ENCODE peak calls at places on chromosome X, in seven cellular contexts. Q is IMR-90, J is A549, M is ovary, N is H1, B is NB4, P is uterus. G is an unnamed sample.

GRCh38 chrX:3638280-3638873 is 75.1 kb downstream of the PRKX start:
- DNase-seq in P (no peak), J (peak), M (peak), Q (peak), N (no peak), B (peak), G (peak)

GRCh38 chrX:76014321-76014720 is 158.5 kb upstream of the PBDC1 start:
- DNase-seq in N (no peak), B (no peak), J (no peak), P (no peak), M (no peak), Q (no peak), G (no peak)

GRCh38 chrX:135484636-135485289 is 35.7 kb upstream of the INTS6L start:
- DNase-seq in P (peak), Q (peak), B (peak), J (peak), N (no peak), M (no peak), G (peak)

GRCh38 chrX:100687128-100687527 is 43.1 kb downstream of the SRPX2 start:
- DNase-seq in M (no peak), B (peak), J (no peak), P (no peak), Q (no peak), N (no peak), G (no peak)

GRCh38 chrX:103791233-103791632 is 14.6 kb downstream of the PLP1 start:
- DNase-seq in P (no peak), M (no peak), Q (peak), N (no peak), B (no peak), J (no peak), G (no peak)

GRCh38 chrX:107721318-107721717 is 54.3 kb downstream of the TSC22D3 start:
- DNase-seq in N (no peak), P (no peak), Q (no peak), B (peak), M (no peak), J (no peak), G (no peak)

GRCh38 chrX:8067754-8068469 is 103.2 kb downstream of the VCX2 start:
- DNase-seq in P (no peak), J (peak), Q (peak), N (no peak), M (no peak), B (no peak), G (no peak)

GRCh38 chrX:13254076-13254785 is 65.6 kb downstream of the ATXN3L start:
- DNase-seq in P (peak), J (peak), M (no peak), B (peak), N (no peak), Q (peak), G (no peak)

GRCh38 chrX:80828232-80828631 is 18.6 kb upstream of the BRWD3 start:
- DNase-seq in Q (no peak), B (no peak), J (no peak), P (no peak), N (no peak), M (no peak), G (no peak)

GRCh38 chrX:105483011-105483410 is 262.5 kb upstream of the TEX13A start:
- DNase-seq in P (no peak), N (no peak), B (no peak), J (no peak), M (no peak), Q (peak), G (no peak)

GRCh38 chrX:74160816-74161215 is 143.2 kb upstream of the ZCCHC13 start:
- DNase-seq in P (no peak), J (no peak), N (no peak), B (no peak), Q (no peak), M (no peak), G (no peak)

GRCh38 chrX:24023972-24024664 is 2.9 kb downstream of the KLHL15 start:
- DNase-seq in N (no peak), B (peak), P (no peak), Q (peak), J (no peak), M (no peak), G (no peak)

GRCh38 chrX:109672239-109672638 is 47.3 kb upstream of the KCNE5 start:
- DNase-seq in J (no peak), P (no peak), B (no peak), Q (no peak), N (no peak), M (no peak), G (no peak)

GRCh38 chrX:11886745-11887144 is 128.7 kb downstream of the MSL3 start:
- DNase-seq in J (peak), Q (peak), N (no peak), P (no peak), B (no peak), M (no peak), G (no peak)

GRCh38 chrX:81114757-81115156 is 87.0 kb downstream of the HMGN5 start:
- DNase-seq in B (no peak), Q (no peak), P (no peak), J (no peak), M (no peak), N (no peak), G (no peak)

GRCh38 chrX:104566921-104567501 is 1.0 kb downstream of the IL1RAPL2 start:
- DNase-seq in P (no peak), M (no peak), N (no peak), J (no peak), B (no peak), Q (no peak), G (no peak)

GRCh38 chrX:13005671-13006473 is 31.0 kb downstream of the TMSB4X start:
- DNase-seq in M (no peak), P (no peak), Q (peak), B (no peak), J (no peak), N (no peak), G (no peak)

GRCh38 chrX:12779534-12779933 is 11.7 kb upstream of the PRPS2 start:
- DNase-seq in Q (no peak), P (no peak), B (no peak), N (no peak), J (peak), M (no peak), G (no peak)

GRCh38 chrX:7159132-7159861 is 11.3 kb upstream of the PUDP start:
- DNase-seq in Q (no peak), B (peak), M (no peak), J (peak), P (no peak), N (no peak), G (no peak)

GRCh38 chrX:1453951-1454785 is 1.5 kb upstream of the ASMTL start:
- DNase-seq in B (peak), N (peak), Q (peak), M (peak), P (peak), J (peak), G (peak)

GRCh38 chrX:2552621-2553297 is 52.0 kb upstream of the DHRSX start:
- DNase-seq in P (no peak), B (peak), N (no peak), J (peak), M (no peak), Q (no peak), G (no peak)

GRCh38 chrX:1466232-1466661 is 13.5 kb upstream of the ASMTL start:
- DNase-seq in J (no peak), B (no peak), M (no peak), Q (no peak), N (no peak), P (no peak), G (no peak)

GRCh38 chrX:8404443-8404842 is 60.2 kb upstream of the VCX3B start:
- DNase-seq in B (no peak), Q (no peak), P (no peak), N (no peak), M (no peak), J (no peak), G (no peak)

GRCh38 chrX:1535241-1536041 is 1.5 kb downstream of the P2RY8 start:
- DNase-seq in P (no peak), Q (no peak), J (no peak), B (peak), M (no peak), N (no peak), G (peak)

GRCh38 chrX:13778916-13779315 is 38.0 kb downstream of the GPM6B start:
- DNase-seq in M (no peak), B (peak), J (no peak), N (no peak), Q (peak), P (no peak), G (no peak)

GRCh38 chrX:132044953-132045352 is 21.9 kb downstream of the STK26 start:
- DNase-seq in N (no peak), B (no peak), J (no peak), P (no peak), M (no peak), Q (no peak), G (no peak)

GRCh38 chrX:101025126-101025525 is 26.8 kb downstream of the TRMT2B start:
- DNase-seq in B (no peak), Q (peak), J (no peak), N (no peak), P (no peak), M (no peak), G (no peak)

GRCh38 chrX:56857042-56857441 is 128.0 kb downstream of the NBDY start:
- DNase-seq in B (no peak), M (no peak), P (no peak), J (no peak), Q (no peak), N (no peak), G (no peak)

GRCh38 chrX:65723706-65724105 is 56.3 kb downstream of the MSN start:
- DNase-seq in J (no peak), Q (peak), N (no peak), P (no peak), B (no peak), M (no peak), G (no peak)

GRCh38 chrX:136999021-136999420 is 34.8 kb downstream of the GPR101 start:
- DNase-seq in J (no peak), P (no peak), M (no peak), Q (no peak), B (no peak), N (no peak), G (no peak)

GRCh38 chrX:661154-661553 is 30.6 kb downstream of the SHOX start:
- DNase-seq in M (no peak), N (no peak), B (no peak), J (no peak), P (no peak), Q (no peak), G (no peak)

GRCh38 chrX:40644175-40644574 is 3.2 kb downstream of the CXorf38 start:
- DNase-seq in M (no peak), B (peak), N (no peak), Q (peak), P (no peak), J (no peak), G (no peak)

GRCh38 chrX:130975947-130976346 is 72.9 kb upstream of the ENOX2 start:
- DNase-seq in B (peak), M (no peak), J (peak), Q (peak), P (no peak), N (no peak), G (no peak)

GRCh38 chrX:55709735-55710134 is 7.8 kb upstream of the RRAGB start:
- DNase-seq in J (peak), M (no peak), Q (no peak), P (no peak), B (peak), N (no peak), G (no peak)

GRCh38 chrX:55715847-55716246 is 1.7 kb upstream of the RRAGB start:
- DNase-seq in B (peak), P (no peak), Q (no peak), N (no peak), M (no peak), J (no peak), G (no peak)

GRCh38 chrX:55713635-55714034 is 3.9 kb upstream of the RRAGB start:
- DNase-seq in P (no peak), J (no peak), B (no peak), M (no peak), N (no peak), Q (no peak), G (no peak)

GRCh38 chrX:55714111-55714510 is 3.4 kb upstream of the RRAGB start:
- DNase-seq in Q (no peak), M (no peak), J (no peak), P (no peak), B (peak), N (no peak), G (no peak)

GRCh38 chrX:55710701-55711100 is 6.8 kb upstream of the RRAGB start:
- DNase-seq in J (peak), M (no peak), N (no peak), Q (no peak), B (no peak), P (peak), G (no peak)
- TF ChIP-seq POLR2A in J (no peak), M (no peak), N (no peak), Q (no peak), B (no peak), P (no peak), G (no peak)

DNA sequence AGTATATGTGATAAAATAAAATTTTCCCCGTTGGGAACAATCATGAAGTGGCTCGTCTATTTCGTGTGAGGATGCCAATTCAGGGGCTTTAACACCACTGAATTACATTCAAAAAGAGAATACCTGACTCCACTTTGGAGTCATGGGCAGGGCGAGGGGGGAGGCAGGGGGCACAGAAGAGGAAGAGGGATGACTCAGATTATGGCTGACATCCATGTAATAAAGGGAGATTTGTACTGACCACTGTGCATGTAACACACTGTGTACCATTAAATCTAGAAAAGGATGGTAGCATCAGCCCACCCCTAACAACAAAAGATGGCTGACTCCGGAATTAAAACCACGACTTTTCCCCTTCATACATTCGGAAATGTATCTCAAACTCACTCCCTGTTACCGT is 1.3 kb downstream of the SLC9A7 start:
- DNase-seq in M (no peak), P (no peak), Q (peak), J (no peak), B (no peak), N (no peak), G (no peak)
- H3K4me3 ChIP-seq in M (no peak), P (no peak), Q (peak), J (peak), B (no peak), N (peak), G (no peak)

GRCh38 chrX:47539860-47540259 is 21.1 kb upstream of the ARAF start:
- DNase-seq in Q (peak), J (no peak), B (no peak), N (no peak), P (no peak), M (no peak), G (no peak)

GRCh38 chrX:47543496-47543895 is 17.5 kb upstream of the ARAF start:
- DNase-seq in M (no peak), P (no peak), N (no peak), B (no peak), J (no peak), Q (no peak), G (no peak)

GRCh38 chrX:47540754-47541538 is 20.1 kb upstream of the ARAF start:
- DNase-seq in J (peak), P (peak), M (peak), N (peak), B (peak), Q (peak), G (peak)
- TF ChIP-seq POLR2A in J (peak), P (peak), M (peak), N (no peak), B (peak), Q (no peak), G (no peak)

DNA sequence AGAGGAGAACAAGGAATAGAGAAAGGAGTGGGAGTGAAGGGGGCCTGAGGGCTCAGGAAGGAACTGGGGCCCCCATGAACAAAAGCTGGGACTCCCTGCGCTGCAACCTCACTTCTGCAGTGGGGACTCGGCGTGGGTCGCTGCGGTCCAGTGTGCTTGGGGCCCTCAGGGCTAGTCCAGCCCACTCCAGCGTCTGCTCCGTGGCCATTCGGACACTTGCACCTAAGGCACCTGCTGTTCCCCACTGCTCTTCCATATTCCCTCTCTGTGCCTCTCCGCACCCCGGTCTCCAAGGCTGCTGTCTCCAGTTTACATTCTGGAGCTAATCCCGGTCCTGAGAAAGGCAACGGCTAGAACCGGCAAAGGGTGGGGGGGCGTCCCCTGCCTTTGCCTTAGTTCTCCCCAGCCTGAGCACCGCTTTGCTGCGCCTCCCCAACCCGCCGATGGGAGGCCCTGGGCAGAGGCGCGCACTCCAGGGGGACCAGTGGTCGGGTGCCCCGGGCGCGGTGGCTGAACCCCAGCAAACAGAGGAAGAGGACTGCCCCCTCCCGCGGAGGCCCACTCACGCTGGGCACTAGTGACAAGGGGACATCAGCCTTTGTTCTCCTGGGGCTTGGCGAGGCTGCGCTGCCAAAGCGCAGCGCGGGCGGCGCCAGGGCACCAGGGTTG is 327.7 kb upstream of the F9 start:
- DNase-seq in B (no peak), J (no peak), Q (no peak), M (no peak), N (no peak), P (no peak), G (no peak)
- H3K4me3 ChIP-seq in B (no peak), J (no peak), Q (no peak), M (no peak), N (peak), P (no peak), G (no peak)

DNA sequence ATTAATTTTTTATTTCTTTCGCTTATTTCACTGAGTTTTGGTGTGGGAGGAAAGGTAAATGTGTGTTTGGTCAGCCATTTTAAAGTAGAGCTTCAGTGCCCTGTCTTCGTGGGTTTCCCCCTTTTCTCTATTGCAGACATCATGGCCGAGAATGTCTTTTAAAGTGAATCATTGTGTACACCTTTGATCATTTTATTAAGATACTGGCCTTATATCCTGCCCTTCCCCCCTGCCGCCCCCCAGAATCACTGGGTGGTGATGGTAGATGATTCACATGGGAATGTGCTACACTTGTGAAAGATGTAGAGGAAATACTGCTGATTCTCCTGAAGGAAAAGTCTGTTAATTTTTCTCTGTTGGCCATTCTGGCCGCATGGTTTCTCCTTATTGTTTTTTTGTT is 23.9 kb downstream of the CDKL5 start:
- DNase-seq in M (no peak), B (no peak), Q (no peak), J (peak), P (no peak), N (no peak), G (no peak)
- TF ChIP-seq POLR2A in M (no peak), B (no peak), Q (no peak), J (no peak), P (no peak), N (no peak), G (no peak)

DNA sequence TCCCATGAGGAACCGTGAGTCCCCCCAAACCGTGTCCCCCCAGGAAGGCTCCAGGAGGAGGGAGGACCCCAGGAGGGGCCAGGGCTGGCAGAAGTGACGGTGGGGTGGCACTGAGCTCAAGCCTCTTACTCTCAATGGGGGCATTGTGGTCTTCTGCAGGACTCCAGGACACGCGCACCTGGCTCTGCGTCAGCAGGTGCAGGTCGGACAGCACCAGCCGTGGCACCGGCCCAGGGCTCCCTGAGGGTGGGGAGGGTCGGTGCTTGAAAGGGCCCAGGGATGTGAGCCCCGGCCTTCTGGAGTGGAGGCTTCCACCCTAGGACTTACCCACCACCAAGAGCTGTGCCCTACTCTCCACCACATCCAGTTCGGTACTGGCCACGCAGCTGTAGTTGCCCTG is 18.3 kb downstream of the L1CAM start:
- DNase-seq in B (no peak), Q (no peak), M (no peak), N (no peak), J (no peak), P (no peak), G (no peak)
- H3K4me3 ChIP-seq in B (no peak), Q (no peak), M (no peak), N (no peak), J (no peak), P (no peak), G (no peak)

GRCh38 chrX:71106427-71106826 is at the start of gene CXorf65:
- DNase-seq in M (no peak), J (no peak), B (peak), Q (no peak), N (no peak), P (no peak), G (no peak)
- TF ChIP-seq POLR2A in M (no peak), J (no peak), B (no peak), Q (no peak), N (no peak), P (no peak), G (no peak)

DNA sequence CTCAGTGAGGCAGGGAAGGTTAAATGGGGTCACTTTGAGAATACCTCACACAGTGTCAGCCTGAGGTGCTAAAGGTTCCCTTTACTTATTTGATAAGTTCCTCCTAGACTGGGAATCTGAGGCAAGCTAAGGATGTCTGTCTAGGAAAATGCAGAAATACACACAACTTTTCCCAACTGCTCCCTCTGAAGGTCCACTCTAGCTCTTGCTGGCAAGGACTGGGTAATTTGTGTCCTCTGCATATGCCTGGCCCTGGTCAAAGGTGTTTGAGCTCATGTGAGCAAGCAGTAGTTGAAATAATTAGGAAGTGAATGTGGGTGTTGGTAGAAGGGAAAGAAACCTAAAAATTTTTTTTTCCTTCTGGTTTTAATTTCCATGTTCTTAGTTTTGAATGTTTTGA is 21.3 kb downstream of the TXLNG start:
- DNase-seq in B (no peak), M (peak), Q (peak), J (peak), N (no peak), P (no peak), G (no peak)
- H3K4me3 ChIP-seq in B (no peak), M (no peak), Q (no peak), J (no peak), N (no peak), P (no peak), G (no peak)